ENCODE peak calls at places on chromosomes 12 and 14, in four cellular contexts. A, O, R and Z are unnamed samples.

GRCh38 chr14:51006781-51007211 is 62.5 kb upstream of the PYGL start:
- DNase-seq in R (peak; percentile 8), A (peak; percentile 91), O (peak; percentile 92), Z (peak; percentile 13)

GRCh38 chr12:43294147-43294546 is 257.9 kb downstream of the ADAMTS20 start:
- DNase-seq in R (no peak), A (no peak), O (no peak), Z (no peak)

GRCh38 chr12:9070351-9070750 is 45.4 kb downstream of the A2M start:
- DNase-seq in A (no peak), O (no peak), R (no peak), Z (no peak)

GRCh38 chr12:48779869-48780268 is 9.0 kb downstream of the ADCY6 start:
- DNase-seq in R (no peak), O (peak; percentile 36), A (peak; percentile 73), Z (peak; percentile 60)

GRCh38 chr12:49662998-49663843 is 39.9 kb downstream of the PRPF40B start:
- DNase-seq in A (peak; percentile 80), R (peak; percentile 46), O (peak; percentile 91), Z (peak; percentile 93)

GRCh38 chr12:18430425-18431048 is 169.2 kb downstream of the PIK3C2G start:
- DNase-seq in O (peak; percentile 82), R (peak; percentile 32), A (peak; percentile 50), Z (peak; percentile 65)

GRCh38 chr14:22303589-22304195 is 285.3 kb downstream of the DAD1 start:
- DNase-seq in R (no peak), O (peak; percentile 6), A (peak; percentile 14), Z (peak; percentile 14)

GRCh38 chr12:4477133-4477532 is 31.5 kb upstream of the FGF6 start:
- DNase-seq in R (no peak), A (no peak), O (no peak), Z (no peak)

GRCh38 chr14:76473381-76474263 is 97.7 kb downstream of the ESRRB start:
- DNase-seq in O (no peak), R (no peak), A (peak; percentile 10), Z (peak; percentile 3)

GRCh38 chr12:75587340-75588106 is 76.1 kb upstream of the KRR1 start:
- DNase-seq in R (no peak), O (peak; percentile 52), A (peak; percentile 45), Z (no peak)

GRCh38 chr12:90858261-90858660 is 96.7 kb downstream of the CCER1 start:
- DNase-seq in A (peak; percentile 53), R (no peak), O (peak; percentile 3), Z (no peak)

GRCh38 chr12:9634177-9634803 is 26.6 kb upstream of the KLRB1 start:
- DNase-seq in R (no peak), A (peak; percentile 28), O (peak; percentile 76), Z (peak; percentile 65)

GRCh38 chr14:68501621-68502052 is 291.2 kb downstream of the ZFP36L1 start:
- DNase-seq in A (no peak), O (no peak), R (no peak), Z (no peak)

GRCh38 chr14:91088585-91088984 is 25.3 kb upstream of the DGLUCY start:
- DNase-seq in A (no peak), O (no peak), R (no peak), Z (no peak)

GRCh38 chr12:34598352-34598827 is 576.1 kb downstream of the ALG10 start:
- DNase-seq in A (no peak), R (no peak), O (no peak), Z (no peak)

GRCh38 chr12:5479761-5480160 is 47.9 kb downstream of the NTF3 start:
- DNase-seq in R (no peak), A (no peak), O (no peak), Z (no peak)

GRCh38 chr12:53050426-53051057 is 677 bp downstream of the TNS2 start:
- DNase-seq in O (no peak), R (no peak), A (no peak), Z (no peak)

GRCh38 chr12:80553316-80553715 is 109.3 kb downstream of the PTPRQ start:
- DNase-seq in O (peak; percentile 92), A (peak; percentile 94), R (peak; percentile 53), Z (peak; percentile 94)

GRCh38 chr14:80978403-80978802 is 23.0 kb downstream of the TSHR start:
- DNase-seq in A (no peak), O (no peak), R (no peak), Z (no peak)

GRCh38 chr12:108053512-108053911 is 75.6 kb upstream of the WSCD2 start:
- DNase-seq in A (no peak), R (no peak), O (no peak), Z (no peak)

GRCh38 chr12:100851637-100852036 is 57.1 kb downstream of the ANO4 start:
- DNase-seq in A (no peak), R (no peak), O (no peak), Z (no peak)

GRCh38 chr14:88463318-88463717 is 77.9 kb downstream of the SPATA7 start:
- DNase-seq in O (peak; percentile 31), A (no peak), R (no peak), Z (peak; percentile 21)
- TF ChIP-seq CTCF in O (no peak), A (peak; percentile 41), R (peak; percentile 36), Z (peak; percentile 58)

GRCh38 chr12:103855036-103855712 is 14.1 kb upstream of the NT5DC3 start:
- DNase-seq in A (peak; percentile 95), R (peak; percentile 30), O (peak; percentile 62), Z (peak; percentile 90)
- H3K4me3 ChIP-seq in A (no peak overlapping the region), R (no peak overlapping the region), O (no peak overlapping the region), Z (no peak overlapping the region)

DNA sequence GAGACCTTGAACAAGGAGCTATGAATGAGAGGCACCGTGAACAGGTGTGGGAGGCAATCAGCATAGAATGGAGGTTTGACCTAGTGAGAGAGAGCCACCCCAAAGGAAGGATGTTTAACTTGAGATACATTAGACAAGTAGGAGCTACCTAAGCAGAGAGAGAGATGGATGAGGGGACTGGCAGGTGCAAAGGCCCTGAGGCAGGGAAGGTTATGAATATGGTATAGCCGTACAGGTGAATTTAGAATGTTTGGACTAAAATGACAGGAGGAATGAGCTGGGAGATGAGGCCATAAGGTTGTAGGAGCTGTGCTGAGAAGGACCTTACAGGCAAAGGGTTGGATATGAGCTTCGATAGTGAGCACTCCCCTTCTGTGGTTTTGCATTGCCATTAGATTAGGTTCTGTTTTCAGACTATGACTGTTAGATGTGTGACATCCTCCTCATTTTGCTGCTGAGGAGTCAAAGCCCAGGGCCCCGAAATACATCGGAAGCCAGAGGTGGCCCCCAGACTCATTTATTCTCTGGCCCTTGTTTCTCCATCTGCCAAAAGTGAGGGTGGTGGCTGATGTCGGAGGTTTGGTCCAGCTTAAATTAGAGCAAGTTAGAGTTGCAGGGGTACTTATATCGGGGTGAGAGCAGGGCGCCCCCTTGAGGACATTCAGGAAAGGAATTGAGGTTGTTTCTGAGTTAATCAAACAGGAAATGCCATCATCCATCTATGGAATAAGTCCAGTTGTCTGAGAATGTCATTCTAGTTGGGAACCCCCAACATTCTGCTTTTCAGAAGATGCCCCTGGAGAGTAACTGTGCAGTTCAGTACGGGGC is 29.4 kb downstream of the SLC24A4 start:
- DNase-seq in O (peak; percentile 21), A (no peak), R (no peak), Z (peak; percentile 31)
- TF ChIP-seq CTCF in O (peak; percentile 30), A (peak; percentile 26), R (peak; percentile 21), Z (peak; percentile 43)

GRCh38 chr12:92138144-92138543 is 7.5 kb downstream of the BTG1 start:
- DNase-seq in A (no peak), R (no peak), O (peak; percentile 41), Z (no peak)
- H3K4me3 ChIP-seq in A (no peak overlapping the region), R (peak overlapping the region; percentile 98), O (peak overlapping the region; percentile 4), Z (peak overlapping the region; percentile 92)